ENCODE peak calls at places on chromosomes 6 and 20, in nine cellular contexts. M is WERI-Rb-1, G is NCI-H2081, X is midbrain, E is G401, Y is left cardiac atrium, D is NCI-H2029, J is LoVo, T is dorsolateral prefrontal cortex. I is an unnamed sample.

GRCh38 chr20:47950103-47950502 is 164.8 kb upstream of the SULF2 start:
- DNase-seq in E (peak; percentile 10), Y (no peak), X (peak; percentile 43), D (peak; percentile 2), G (no peak), J (peak; percentile 74), T (no peak), M (no peak), I (no peak)

GRCh38 chr20:2032168-2032567 is 38.3 kb upstream of the PDYN start:
- DNase-seq in J (no peak), D (no peak), G (no peak), T (no peak), E (no peak), Y (no peak), M (no peak), X (no peak), I (no peak)

GRCh38 chr6:123055266-123055665 is 59.2 kb downstream of the CLVS2 start:
- DNase-seq in J (no peak), G (no peak), D (no peak), M (no peak), Y (no peak), T (no peak), X (no peak), E (no peak), I (no peak)

GRCh38 chr6:11766589-11767450 is 11.8 kb downstream of the ADTRP start:
- DNase-seq in G (no peak), T (no peak), E (no peak), D (no peak), J (peak; percentile 53), Y (no peak), X (no peak), M (no peak), I (no peak)

GRCh38 chr20:21433329-21433890 is 36.1 kb upstream of the NKX2-4 start:
- DNase-seq in G (no peak), X (no peak), Y (no peak), T (no peak), J (no peak), M (no peak), E (no peak), D (no peak), I (no peak)

GRCh38 chr6:53701333-53702073 is 35.9 kb upstream of the KLHL31 start:
- DNase-seq in G (no peak), M (no peak), T (no peak), D (no peak), J (no peak), X (no peak), E (peak; percentile 87), Y (no peak), I (no peak)

GRCh38 chr6:113970808-113971676 is at the start of gene HDAC2:
- DNase-seq in X (peak; percentile 95), D (peak; percentile 92), G (peak; percentile 80), T (peak; percentile 88), Y (peak; percentile 91), E (peak; percentile 81), M (peak; percentile 91), J (peak; percentile 86), I (peak; percentile 96)

GRCh38 chr6:1388927-1389790 is at the start of gene FOXF2:
- DNase-seq in E (no peak), X (no peak), G (no peak), D (no peak), T (no peak), M (no peak), J (peak; percentile 22), Y (no peak), I (peak; percentile 88)

I was measured in D341Med.